ENCODE peak calls at places on chromosomes 2 and 18, in six cellular contexts. R, Q, T, D, J and E are unnamed samples.

GRCh38 chr18:73201940-73202339 is 334.2 kb upstream of the NETO1 start:
- DNase-seq in R (peak; percentile 8), Q (no peak), T (no peak), D (no peak), J (no peak), E (no peak)

GRCh38 chr2:43924463-43924862 is 71.3 kb downstream of the LRPPRC start:
- DNase-seq in R (no peak), Q (no peak), T (no peak), D (no peak), J (no peak), E (no peak)

GRCh38 chr2:218796691-218797090 is 14.7 kb downstream of the CYP27A1 start:
- DNase-seq in R (no peak), Q (no peak), T (no peak), D (no peak), J (no peak), E (no peak)

GRCh38 chr2:224359569-224359968 is 42.3 kb downstream of the FAM124B start:
- DNase-seq in R (no peak), Q (no peak), T (no peak), D (no peak), J (no peak), E (no peak)

GRCh38 chr2:74414913-74415761 is 6.3 kb downstream of the C2orf81 start:
- DNase-seq in R (no peak), Q (no peak), T (no peak), D (peak; percentile 31), J (no peak), E (no peak)

GRCh38 chr2:190837417-190837816 is 43.2 kb upstream of the GLS start:
- DNase-seq in R (peak; percentile 72), Q (no peak), T (no peak), D (no peak), J (no peak), E (no peak)

GRCh38 chr2:152493417-152493816 is 158.4 kb downstream of the FMNL2 start:
- DNase-seq in R (no peak), Q (no peak), T (no peak), D (no peak), J (no peak), E (no peak)

GRCh38 chr2:38722271-38723115 is 28.7 kb downstream of the SRSF7 start:
- DNase-seq in R (no peak), Q (no peak), T (no peak), D (no peak), J (no peak), E (peak; percentile 18)

GRCh38 chr2:236965841-236966096 is 119.9 kb upstream of the COPS8 start:
- DNase-seq in R (no peak), Q (no peak), T (no peak), D (no peak), J (no peak), E (no peak)

GRCh38 chr2:54595999-54596903 is 127.2 kb upstream of the EML6 start:
- DNase-seq in R (no peak), Q (no peak), T (peak; percentile 8), D (no peak), J (no peak), E (no peak)

GRCh38 chr2:232335859-232336215 is 42.7 kb upstream of the ALPP start:
- DNase-seq in R (no peak), Q (no peak), T (no peak), D (peak; percentile 1), J (no peak), E (no peak)

GRCh38 chr2:216590780-216591179 is 42.4 kb upstream of the IGFBP2 start:
- DNase-seq in R (no peak), Q (no peak), T (no peak), D (no peak), J (no peak), E (no peak)

GRCh38 chr2:7480431-7480830 is 563.2 kb downstream of the RNF144A start:
- DNase-seq in R (no peak), Q (no peak), T (no peak), D (no peak), J (no peak), E (no peak)